ENCODE peak calls at places on chromosomes 4 and X, in seven cellular contexts. H, M, K, E, W, D and C are unnamed samples.

GRCh38 chr4:3666263-3666662 is 99.9 kb upstream of the ADRA2C start:
- DNase-seq in H (no peak), M (no peak), K (no peak), E (no peak), W (no peak), D (no peak), C (no peak)

GRCh38 chrX:13491061-13491460 is 78.3 kb upstream of the EGFL6 start:
- DNase-seq in H (no peak), M (no peak), K (no peak), E (no peak), W (no peak), D (no peak), C (no peak)

GRCh38 chr4:187128226-187128625 is 404.6 kb upstream of the FAT1 start:
- DNase-seq in H (no peak), M (no peak), K (peak), E (no peak), W (no peak), D (no peak), C (peak)

GRCh38 chr4:175827510-175827909 is 15.4 kb upstream of the GPM6A start:
- DNase-seq in H (no peak), M (no peak), K (no peak), E (no peak), W (no peak), D (no peak), C (no peak)

GRCh38 chr4:25427871-25428270 is 50.8 kb downstream of the ANAPC4 start:
- DNase-seq in H (no peak), M (no peak), K (no peak), E (no peak), W (no peak), D (no peak), C (no peak)

GRCh38 chrX:26586570-26586969 is 370.6 kb downstream of the MAGEB5 start:
- DNase-seq in H (no peak), M (no peak), K (no peak), E (no peak), W (no peak), D (no peak), C (no peak)

GRCh38 chr4:2266181-2266580 is 4.3 kb upstream of the MXD4 start:
- DNase-seq in H (peak), M (peak), K (peak), E (no peak), W (peak), D (peak), C (no peak)

GRCh38 chr4:62288803-62289541 is 1088.8 kb downstream of the ADGRL3 start:
- DNase-seq in H (no peak), M (peak), K (no peak), E (no peak), W (no peak), D (no peak), C (no peak)

GRCh38 chrX:65999563-66000148 is 40.2 kb downstream of the VSIG4 start:
- DNase-seq in H (no peak), M (no peak), K (no peak), E (no peak), W (no peak), D (no peak), C (no peak)

GRCh38 chrX:29992083-29992482 is 223.3 kb upstream of the MAGEB2 start:
- DNase-seq in H (no peak), M (no peak), K (no peak), E (no peak), W (no peak), D (no peak), C (no peak)

GRCh38 chrX:152276277-152276676 is 137.9 kb upstream of the MAGEA10 start:
- DNase-seq in H (no peak), M (no peak), K (no peak), E (no peak), W (no peak), D (no peak), C (no peak)

GRCh38 chrX:74349387-74349786 is 45.4 kb downstream of the ZCCHC13 start:
- DNase-seq in H (no peak), M (peak), K (peak), E (no peak), W (no peak), D (no peak), C (peak)

GRCh38 chrX:150841466-150842197 is 56.8 kb downstream of the CD99L2 start:
- DNase-seq in H (no peak), M (peak), K (peak), E (no peak), W (no peak), D (no peak), C (peak)

GRCh38 chr4:27000820-27001219 is 140.2 kb downstream of the STIM2 start:
- DNase-seq in H (no peak), M (no peak), K (no peak), E (no peak), W (no peak), D (no peak), C (no peak)

GRCh38 chr4:55524844-55525571 is 21.7 kb downstream of the CLOCK start:
- DNase-seq in H (no peak), M (peak), K (peak), E (no peak), W (no peak), D (no peak), C (no peak)

GRCh38 chrX:47078129-47079043 is at the start of gene RGN:
- DNase-seq in H (peak), M (no peak), K (no peak), E (peak), W (peak), D (peak), C (no peak)

GRCh38 chrX:39688576-39689373 is 409.0 kb downstream of the BCOR start:
- DNase-seq in H (peak), M (peak), K (peak), E (peak), W (peak), D (peak), C (no peak)

GRCh38 chrX:24799565-24799964 is 105.8 kb downstream of the POLA1 start:
- DNase-seq in H (no peak), M (no peak), K (no peak), E (no peak), W (no peak), D (no peak), C (no peak)

GRCh38 chr4:106676173-106676921 is 307.8 kb upstream of the GIMD1 start:
- DNase-seq in H (no peak), M (peak), K (peak), E (no peak), W (no peak), D (no peak), C (no peak)

GRCh38 chrX:23332888-23333821 is 1.5 kb upstream of the PTCHD1 start:
- DNase-seq in H (no peak), M (no peak), K (no peak), E (peak), W (no peak), D (no peak), C (no peak)

GRCh38 chr4:94934201-94934600 is 176.4 kb downstream of the BMPR1B start:
- DNase-seq in H (no peak), M (peak), K (peak), E (no peak), W (no peak), D (no peak), C (peak)

GRCh38 chr4:179624768-179625181 is 2182.5 kb upstream of the AGA start:
- DNase-seq in H (peak), M (no peak), K (peak), E (no peak), W (no peak), D (no peak), C (peak)

GRCh38 chrX:100647739-100648138 is 3.7 kb downstream of the SRPX2 start:
- DNase-seq in H (no peak), M (peak), K (no peak), E (no peak), W (no peak), D (no peak), C (no peak)

GRCh38 chrX:118519411-118520205 is 24.0 kb downstream of the DOCK11 start:
- DNase-seq in H (no peak), M (peak), K (peak), E (no peak), W (no peak), D (no peak), C (no peak)

GRCh38 chrX:153897899-153898298 is 6.6 kb upstream of the AVPR2 start:
- DNase-seq in H (no peak), M (no peak), K (no peak), E (no peak), W (no peak), D (no peak), C (no peak)

GRCh38 chr4:1714303-1715001 is 2.3 kb upstream of the SLBP start:
- DNase-seq in H (no peak), M (no peak), K (peak), E (no peak), W (no peak), D (peak), C (no peak)

GRCh38 chrX:57282568-57282967 is 3.9 kb upstream of the FAAH2 start:
- DNase-seq in H (no peak), M (no peak), K (no peak), E (no peak), W (no peak), D (no peak), C (no peak)

GRCh38 chr4:25862411-25863346 is at the start of gene SEL1L3:
- DNase-seq in H (peak), M (peak), K (no peak), E (peak), W (peak), D (peak), C (no peak)

GRCh38 chr4:101238706-101239105 is 108.6 kb downstream of the PPP3CA start:
- DNase-seq in H (no peak), M (peak), K (peak), E (no peak), W (no peak), D (no peak), C (no peak)

GRCh38 chr4:71184195-71184781 is 154.5 kb upstream of the SLC4A4 start:
- DNase-seq in H (peak), M (peak), K (peak), E (peak), W (peak), D (no peak), C (peak)

DNA sequence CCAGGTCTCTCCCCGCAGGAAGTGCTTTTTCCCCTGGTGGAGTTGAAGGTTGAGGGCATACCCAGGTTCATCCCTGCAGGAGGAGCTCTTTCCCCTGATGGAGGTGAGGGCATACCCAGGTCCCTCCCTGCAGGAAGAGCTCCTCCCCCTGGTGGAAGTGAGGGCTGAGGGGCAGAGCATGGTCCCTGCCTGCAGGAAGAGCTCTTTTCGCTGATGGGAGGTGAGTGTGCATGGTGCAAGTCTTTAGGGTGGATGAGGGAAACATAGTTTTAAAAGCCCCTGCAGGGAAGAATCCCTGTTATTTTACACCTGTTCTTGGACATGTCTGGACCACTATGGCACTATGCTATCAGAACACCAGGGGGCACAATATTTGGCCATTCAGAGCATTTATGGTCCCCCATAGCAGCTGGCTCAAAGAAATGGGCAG is 43.7 kb upstream of the PUDP start:
- DNase-seq in H (no peak), M (no peak), K (peak), E (no peak), W (no peak), D (no peak), C (no peak)
- TF ChIP-seq CTCF in H (no peak), M (no peak), K (no peak), E (no peak), W (no peak), D (no peak), C (peak)

DNA sequence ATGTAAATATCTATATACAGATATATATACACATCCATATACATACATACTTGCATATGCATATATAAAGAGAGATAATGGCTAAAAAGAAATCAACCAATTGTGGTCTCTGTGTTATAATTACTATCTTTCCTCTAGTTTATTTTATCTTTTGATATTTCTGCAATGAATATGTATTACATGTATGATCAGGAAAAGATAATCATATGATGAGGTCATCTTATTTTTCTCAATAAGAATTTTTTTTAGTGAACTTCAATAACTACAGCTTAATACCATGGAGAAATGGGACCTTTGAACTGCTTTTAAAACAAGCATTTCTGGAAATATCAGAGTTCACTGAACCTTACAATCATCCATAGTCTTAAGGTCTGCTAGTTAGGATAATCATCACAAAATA is 158.0 kb downstream of the HNRNPD start:
- DNase-seq in H (no peak), M (no peak), K (no peak), E (no peak), W (no peak), D (no peak), C (no peak)
- TF ChIP-seq CTCF in H (no peak), M (no peak), K (no peak), E (no peak), W (no peak), D (no peak), C (no peak)

DNA sequence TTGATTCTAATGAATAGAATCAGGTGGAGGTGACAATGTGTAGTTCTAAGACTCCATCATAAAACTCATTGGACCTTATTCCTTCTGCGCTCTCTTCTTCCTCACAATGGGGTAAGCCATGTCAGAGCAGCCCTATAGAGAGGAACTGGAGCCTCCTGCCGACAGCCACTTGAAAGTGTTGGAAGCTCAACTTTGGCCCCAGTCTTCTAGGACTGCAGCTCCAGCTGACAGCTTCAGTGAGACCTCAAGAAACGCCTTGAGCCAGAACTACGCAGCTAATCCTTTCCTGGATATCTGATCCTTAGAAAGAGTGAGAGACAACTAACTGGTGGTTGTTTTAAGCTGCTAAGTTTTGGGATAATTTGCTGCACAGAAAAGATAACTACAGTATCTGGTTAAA is 22.1 kb upstream of the ADH7 start:
- DNase-seq in H (no peak), M (peak), K (peak), E (no peak), W (no peak), D (no peak), C (no peak)
- TF ChIP-seq CTCF in H (no peak), M (peak), K (peak), E (no peak), W (no peak), D (no peak), C (no peak)

GRCh38 chr4:112523008-112523440 is 7.0 kb upstream of the NEUROG2 start:
- DNase-seq in H (no peak), M (peak), K (peak), E (peak), W (peak), D (no peak), C (peak)
- TF ChIP-seq CTCF in H (no peak), M (peak), K (no peak), E (peak), W (no peak), D (no peak), C (peak)